ENCODE peak calls at places on chromosome 9, in nine cellular contexts. One of them, this sample, is unnamed.

GRCh38 chr9:22117511-22118388 is 108.6 kb upstream of the CDKN2B start:
- DNase-seq in CD8-positive, alpha-beta T cell: no peak
- DNase-seq in fibroblast of mammary gland: peak
- DNase-seq in psoas muscle: no peak
- DNase-seq in spleen: no peak
- DNase-seq in lower lobe of right lung: peak
- DNase-seq in naive thymus-derived CD4-positive, alpha-beta T cell: no peak
- DNase-seq in GM12865: no peak
- DNase-seq in GM12878: no peak
- DNase-seq in this sample: no peak

GRCh38 chr9:93302586-93303257 is 118.8 kb downstream of the WNK2 start:
- DNase-seq in fibroblast of mammary gland: peak
- DNase-seq in GM12878: no peak
- DNase-seq in spleen: peak
- DNase-seq in CD8-positive, alpha-beta T cell: peak
- DNase-seq in lower lobe of right lung: peak
- DNase-seq in GM12865: peak
- DNase-seq in naive thymus-derived CD4-positive, alpha-beta T cell: peak
- DNase-seq in psoas muscle: peak
- DNase-seq in this sample: peak

GRCh38 chr9:107486674-107487520 is 2.7 kb downstream of the KLF4 start:
- DNase-seq in fibroblast of mammary gland: peak
- DNase-seq in spleen: peak
- DNase-seq in lower lobe of right lung: peak
- DNase-seq in naive thymus-derived CD4-positive, alpha-beta T cell: no peak
- DNase-seq in GM12878: no peak
- DNase-seq in CD8-positive, alpha-beta T cell: no peak
- DNase-seq in GM12865: no peak
- DNase-seq in psoas muscle: peak
- DNase-seq in this sample: no peak

GRCh38 chr9:119003218-119003617 is 366.0 kb downstream of the BRINP1 start:
- DNase-seq in GM12865: no peak
- DNase-seq in GM12878: no peak
- DNase-seq in naive thymus-derived CD4-positive, alpha-beta T cell: no peak
- DNase-seq in fibroblast of mammary gland: peak
- DNase-seq in CD8-positive, alpha-beta T cell: no peak
- DNase-seq in lower lobe of right lung: no peak
- DNase-seq in psoas muscle: no peak
- DNase-seq in spleen: no peak
- DNase-seq in this sample: no peak

GRCh38 chr9:122325124-122325523 is 45.7 kb upstream of the PTGS1 start:
- DNase-seq in lower lobe of right lung: no peak
- DNase-seq in naive thymus-derived CD4-positive, alpha-beta T cell: no peak
- DNase-seq in GM12878: no peak
- DNase-seq in psoas muscle: no peak
- DNase-seq in CD8-positive, alpha-beta T cell: no peak
- DNase-seq in spleen: no peak
- DNase-seq in GM12865: no peak
- DNase-seq in fibroblast of mammary gland: no peak
- DNase-seq in this sample: no peak

GRCh38 chr9:84412654-84413053 is 72.1 kb upstream of the SLC28A3 start:
- DNase-seq in CD8-positive, alpha-beta T cell: no peak
- DNase-seq in GM12878: no peak
- DNase-seq in fibroblast of mammary gland: no peak
- DNase-seq in spleen: no peak
- DNase-seq in GM12865: no peak
- DNase-seq in lower lobe of right lung: no peak
- DNase-seq in naive thymus-derived CD4-positive, alpha-beta T cell: no peak
- DNase-seq in psoas muscle: no peak
- DNase-seq in this sample: no peak

GRCh38 chr9:134617246-134617645 is 24.4 kb upstream of the COL5A1 start:
- DNase-seq in GM12865: no peak
- DNase-seq in psoas muscle: no peak
- DNase-seq in lower lobe of right lung: peak
- DNase-seq in fibroblast of mammary gland: no peak
- DNase-seq in CD8-positive, alpha-beta T cell: no peak
- DNase-seq in naive thymus-derived CD4-positive, alpha-beta T cell: no peak
- DNase-seq in GM12878: no peak
- DNase-seq in spleen: peak
- DNase-seq in this sample: no peak

GRCh38 chr9:5512658-5513452 is 2.5 kb downstream of the PDCD1LG2 start:
- DNase-seq in CD8-positive, alpha-beta T cell: no peak
- DNase-seq in spleen: no peak
- DNase-seq in GM12878: no peak
- DNase-seq in psoas muscle: no peak
- DNase-seq in GM12865: no peak
- DNase-seq in naive thymus-derived CD4-positive, alpha-beta T cell: no peak
- DNase-seq in lower lobe of right lung: no peak
- DNase-seq in fibroblast of mammary gland: no peak
- DNase-seq in this sample: no peak

GRCh38 chr9:117737721-117738226 is 33.6 kb downstream of the TLR4 start:
- DNase-seq in CD8-positive, alpha-beta T cell: no peak
- DNase-seq in GM12878: no peak
- DNase-seq in fibroblast of mammary gland: no peak
- DNase-seq in naive thymus-derived CD4-positive, alpha-beta T cell: no peak
- DNase-seq in GM12865: no peak
- DNase-seq in lower lobe of right lung: no peak
- DNase-seq in spleen: no peak
- DNase-seq in psoas muscle: peak
- DNase-seq in this sample: no peak

GRCh38 chr9:90546200-90546599 is 96.4 kb downstream of the DIRAS2 start:
- DNase-seq in psoas muscle: no peak
- DNase-seq in GM12865: peak
- DNase-seq in fibroblast of mammary gland: peak
- DNase-seq in spleen: no peak
- DNase-seq in GM12878: no peak
- DNase-seq in lower lobe of right lung: no peak
- DNase-seq in naive thymus-derived CD4-positive, alpha-beta T cell: no peak
- DNase-seq in CD8-positive, alpha-beta T cell: no peak
- DNase-seq in this sample: no peak

GRCh38 chr9:96604005-96604320 is 15.7 kb downstream of the CDC14B start:
- DNase-seq in spleen: no peak
- DNase-seq in psoas muscle: peak
- DNase-seq in naive thymus-derived CD4-positive, alpha-beta T cell: no peak
- DNase-seq in CD8-positive, alpha-beta T cell: no peak
- DNase-seq in lower lobe of right lung: no peak
- DNase-seq in GM12878: no peak
- DNase-seq in fibroblast of mammary gland: peak
- DNase-seq in GM12865: no peak
- DNase-seq in this sample: no peak

GRCh38 chr9:14692536-14692917 is 705 bp downstream of the ZDHHC21 start:
- DNase-seq in CD8-positive, alpha-beta T cell: no peak
- DNase-seq in lower lobe of right lung: no peak
- DNase-seq in naive thymus-derived CD4-positive, alpha-beta T cell: no peak
- DNase-seq in psoas muscle: no peak
- DNase-seq in GM12878: no peak
- DNase-seq in fibroblast of mammary gland: no peak
- DNase-seq in spleen: no peak
- DNase-seq in GM12865: peak
- DNase-seq in this sample: no peak

DNA sequence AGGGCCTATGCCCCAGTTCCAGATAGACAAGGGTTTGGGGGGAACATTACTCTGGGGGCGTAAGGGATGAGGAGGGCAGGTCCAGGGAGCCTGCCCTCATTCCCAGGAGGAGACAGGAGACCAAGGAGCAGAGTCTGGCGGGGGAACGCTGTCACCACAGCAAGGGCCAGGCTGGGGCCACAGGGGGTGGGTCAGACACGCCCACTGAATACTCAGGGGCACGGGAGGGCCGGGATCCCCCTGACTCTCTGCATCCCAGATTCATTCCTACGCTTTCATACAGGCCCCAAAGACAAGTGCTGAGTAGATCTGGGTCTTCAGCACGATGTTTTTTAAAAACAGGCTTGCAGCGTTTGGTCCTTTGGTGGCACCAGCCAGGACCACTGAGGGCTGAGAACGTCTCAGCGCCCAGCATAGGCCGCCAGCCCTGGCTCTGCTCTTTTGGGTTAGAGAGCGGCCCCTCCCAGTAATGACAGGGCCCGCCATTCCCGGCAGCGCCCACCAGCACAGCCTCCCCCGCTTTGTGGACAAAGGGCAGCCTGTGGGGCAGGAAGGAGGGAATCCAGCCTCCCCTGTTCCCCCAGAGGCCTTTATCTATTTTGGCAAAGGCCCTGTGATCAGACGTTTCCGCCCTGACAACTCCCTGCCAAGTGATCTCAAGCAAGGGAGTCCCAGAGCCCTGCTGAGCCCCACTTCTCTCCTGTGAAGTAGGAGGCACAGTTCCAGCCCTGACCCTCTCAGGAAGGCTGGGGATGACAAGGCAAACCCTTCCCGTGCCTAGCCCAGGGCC is 24.9 kb downstream of the NEK6 start:
- DNase-seq in CD8-positive, alpha-beta T cell: no peak
- DNase-seq in lower lobe of right lung: peak
- DNase-seq in spleen: no peak
- DNase-seq in GM12878: no peak
- DNase-seq in naive thymus-derived CD4-positive, alpha-beta T cell: no peak
- DNase-seq in fibroblast of mammary gland: peak
- DNase-seq in GM12865: no peak
- DNase-seq in psoas muscle: peak
- DNase-seq in this sample: no peak
- H3K4me3 ChIP-seq in CD8-positive, alpha-beta T cell: no peak
- H3K4me3 ChIP-seq in lower lobe of right lung: no peak
- H3K4me3 ChIP-seq in spleen: no peak
- H3K4me3 ChIP-seq in GM12878: no peak
- H3K4me3 ChIP-seq in naive thymus-derived CD4-positive, alpha-beta T cell: no peak
- H3K4me3 ChIP-seq in fibroblast of mammary gland: no peak
- H3K4me3 ChIP-seq in GM12865: no peak
- H3K4me3 ChIP-seq in psoas muscle: no peak
- H3K4me3 ChIP-seq in this sample: no peak

GRCh38 chr9:708182-708555 is 133.3 kb upstream of the DMRT1 start:
- DNase-seq in spleen: no peak
- DNase-seq in GM12865: no peak
- DNase-seq in naive thymus-derived CD4-positive, alpha-beta T cell: no peak
- DNase-seq in CD8-positive, alpha-beta T cell: no peak
- DNase-seq in lower lobe of right lung: no peak
- DNase-seq in fibroblast of mammary gland: no peak
- DNase-seq in GM12878: no peak
- DNase-seq in psoas muscle: no peak
- DNase-seq in this sample: no peak

GRCh38 chr9:706606-707451 is 134.7 kb upstream of the DMRT1 start:
- DNase-seq in GM12865: no peak
- DNase-seq in spleen: peak
- DNase-seq in CD8-positive, alpha-beta T cell: no peak
- DNase-seq in lower lobe of right lung: peak
- DNase-seq in psoas muscle: peak
- DNase-seq in naive thymus-derived CD4-positive, alpha-beta T cell: peak
- DNase-seq in GM12878: no peak
- DNase-seq in fibroblast of mammary gland: peak
- DNase-seq in this sample: no peak

GRCh38 chr9:710951-711745 is 130.3 kb upstream of the DMRT1 start:
- DNase-seq in CD8-positive, alpha-beta T cell: no peak
- DNase-seq in GM12865: no peak
- DNase-seq in psoas muscle: no peak
- DNase-seq in naive thymus-derived CD4-positive, alpha-beta T cell: no peak
- DNase-seq in spleen: no peak
- DNase-seq in fibroblast of mammary gland: no peak
- DNase-seq in lower lobe of right lung: no peak
- DNase-seq in GM12878: no peak
- DNase-seq in this sample: peak

GRCh38 chr9:706073-706472 is 135.4 kb upstream of the DMRT1 start:
- DNase-seq in GM12865: no peak
- DNase-seq in spleen: no peak
- DNase-seq in fibroblast of mammary gland: no peak
- DNase-seq in psoas muscle: no peak
- DNase-seq in CD8-positive, alpha-beta T cell: no peak
- DNase-seq in naive thymus-derived CD4-positive, alpha-beta T cell: no peak
- DNase-seq in lower lobe of right lung: no peak
- DNase-seq in GM12878: no peak
- DNase-seq in this sample: no peak

DNA sequence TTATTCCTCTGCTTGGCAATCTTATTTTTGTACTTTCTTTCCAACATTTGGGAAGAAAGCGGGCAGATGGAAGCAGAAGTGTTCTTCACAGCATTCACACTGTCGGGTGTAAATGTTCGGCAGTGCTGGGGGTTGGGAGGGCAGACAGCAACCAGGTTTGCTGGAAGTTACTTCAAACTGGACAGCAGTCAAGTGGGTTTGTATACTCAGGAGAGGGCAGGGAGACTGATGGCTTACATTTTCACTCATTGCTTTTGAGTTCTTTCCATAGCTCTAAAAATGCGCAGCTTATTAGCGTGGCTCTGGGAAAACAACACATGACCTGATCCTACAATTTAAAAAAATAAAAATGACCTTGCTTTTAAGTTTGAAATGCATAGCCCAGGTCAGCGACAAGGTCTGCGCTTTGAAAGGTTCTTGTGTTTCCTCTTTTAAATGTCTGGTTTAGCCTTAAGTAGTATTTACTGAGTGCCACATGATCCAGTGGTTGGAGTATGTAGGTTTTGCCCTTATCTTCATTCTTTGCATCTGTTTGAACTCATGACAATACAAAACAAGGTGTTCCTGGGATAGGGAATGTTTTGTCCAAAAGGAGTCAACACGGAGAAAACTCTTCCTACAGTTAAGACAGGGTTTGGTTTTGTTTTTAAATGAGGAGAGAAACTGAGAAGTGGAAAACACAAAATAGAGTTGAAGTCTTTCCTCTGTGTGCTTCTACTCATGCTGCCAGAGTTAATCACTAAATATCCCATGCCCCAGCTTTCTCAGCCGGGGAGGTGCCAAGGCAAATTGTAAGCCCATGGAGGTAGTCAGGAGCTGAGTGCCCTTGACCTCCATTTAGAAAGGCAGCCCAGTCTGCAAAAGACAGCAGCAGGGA is 132.7 kb upstream of the DMRT1 start:
- DNase-seq in GM12878: no peak
- DNase-seq in lower lobe of right lung: no peak
- DNase-seq in naive thymus-derived CD4-positive, alpha-beta T cell: no peak
- DNase-seq in fibroblast of mammary gland: no peak
- DNase-seq in CD8-positive, alpha-beta T cell: no peak
- DNase-seq in GM12865: no peak
- DNase-seq in spleen: no peak
- DNase-seq in psoas muscle: no peak
- DNase-seq in this sample: no peak
- H3K4me3 ChIP-seq in GM12878: no peak
- H3K4me3 ChIP-seq in lower lobe of right lung: peak
- H3K4me3 ChIP-seq in naive thymus-derived CD4-positive, alpha-beta T cell: no peak
- H3K4me3 ChIP-seq in fibroblast of mammary gland: peak
- H3K4me3 ChIP-seq in CD8-positive, alpha-beta T cell: no peak
- H3K4me3 ChIP-seq in GM12865: no peak
- H3K4me3 ChIP-seq in spleen: no peak
- H3K4me3 ChIP-seq in psoas muscle: peak
- H3K4me3 ChIP-seq in this sample: no peak

GRCh38 chr9:128635266-128636023 is 21.2 kb downstream of the DYNC2I2 start:
- DNase-seq in spleen: peak
- DNase-seq in psoas muscle: peak
- DNase-seq in fibroblast of mammary gland: peak
- DNase-seq in GM12865: no peak
- DNase-seq in naive thymus-derived CD4-positive, alpha-beta T cell: no peak
- DNase-seq in GM12878: no peak
- DNase-seq in CD8-positive, alpha-beta T cell: no peak
- DNase-seq in lower lobe of right lung: peak
- DNase-seq in this sample: no peak
- H3K4me3 ChIP-seq in spleen: no peak
- H3K4me3 ChIP-seq in psoas muscle: no peak
- H3K4me3 ChIP-seq in fibroblast of mammary gland: no peak
- H3K4me3 ChIP-seq in GM12865: no peak
- H3K4me3 ChIP-seq in naive thymus-derived CD4-positive, alpha-beta T cell: no peak
- H3K4me3 ChIP-seq in GM12878: no peak
- H3K4me3 ChIP-seq in CD8-positive, alpha-beta T cell: no peak
- H3K4me3 ChIP-seq in lower lobe of right lung: peak
- H3K4me3 ChIP-seq in this sample: no peak

DNA sequence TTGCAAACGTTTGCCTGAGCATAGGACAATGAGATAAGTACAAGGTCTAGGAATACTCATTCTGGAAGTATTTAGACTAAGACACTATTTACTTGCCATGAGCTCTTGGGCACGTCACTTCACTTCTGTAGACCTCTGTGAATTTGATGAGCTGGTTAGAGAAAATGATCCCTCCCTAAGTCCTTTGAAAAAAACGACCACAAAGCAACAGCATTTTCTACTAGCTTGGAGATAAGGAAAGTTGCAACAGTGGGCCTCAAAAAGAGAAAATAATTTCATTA is 1.9 kb downstream of the LURAP1L start:
- DNase-seq in GM12865: no peak
- DNase-seq in spleen: no peak
- DNase-seq in naive thymus-derived CD4-positive, alpha-beta T cell: no peak
- DNase-seq in CD8-positive, alpha-beta T cell: no peak
- DNase-seq in psoas muscle: no peak
- DNase-seq in fibroblast of mammary gland: peak
- DNase-seq in lower lobe of right lung: no peak
- DNase-seq in GM12878: no peak
- DNase-seq in this sample: no peak
- H3K4me3 ChIP-seq in GM12865: no peak
- H3K4me3 ChIP-seq in spleen: peak
- H3K4me3 ChIP-seq in naive thymus-derived CD4-positive, alpha-beta T cell: no peak
- H3K4me3 ChIP-seq in CD8-positive, alpha-beta T cell: no peak
- H3K4me3 ChIP-seq in psoas muscle: peak
- H3K4me3 ChIP-seq in fibroblast of mammary gland: peak
- H3K4me3 ChIP-seq in lower lobe of right lung: peak
- H3K4me3 ChIP-seq in GM12878: no peak
- H3K4me3 ChIP-seq in this sample: no peak

This sample was measured in Jurkat, Clone E6-1.